ENCODE peak calls at places on chromosomes 3 and 15, in five cellular contexts. One of them, this sample, is unnamed.

GRCh38 chr3:12662593-12663310 is 1.2 kb downstream of the RAF1 start:
- DNase-seq in B cell: peak
- DNase-seq in activated B cell treated with CpG ODN at 0.5 μM for 24 hours: peak
- DNase-seq in CD8-positive, alpha-beta memory T cell: peak
- DNase-seq in stimulated activated CD4-positive, alpha-beta T cell treated with anti-CD3 and anti-CD28 coated beads, Interleukin-1b, Interleukin-23, amount 100 ng/mL, for 48 hours: peak
- DNase-seq in this sample: peak

GRCh38 chr3:42387802-42388651 is 22.4 kb downstream of the LYZL4 start:
- DNase-seq in CD8-positive, alpha-beta memory T cell: peak
- DNase-seq in activated B cell treated with CpG ODN at 0.5 μM for 24 hours: no peak
- DNase-seq in stimulated activated CD4-positive, alpha-beta T cell treated with anti-CD3 and anti-CD28 coated beads, Interleukin-1b, Interleukin-23, amount 100 ng/mL, for 48 hours: peak
- DNase-seq in B cell: no peak
- DNase-seq in this sample: peak

GRCh38 chr3:36206936-36207620 is 173.2 kb upstream of the STAC start:
- DNase-seq in activated B cell treated with CpG ODN at 0.5 μM for 24 hours: no peak
- DNase-seq in stimulated activated CD4-positive, alpha-beta T cell treated with anti-CD3 and anti-CD28 coated beads, Interleukin-1b, Interleukin-23, amount 100 ng/mL, for 48 hours: no peak
- DNase-seq in CD8-positive, alpha-beta memory T cell: no peak
- DNase-seq in B cell: no peak
- DNase-seq in this sample: no peak

GRCh38 chr3:127634653-127635052 is 5.7 kb downstream of the PODXL2 start:
- DNase-seq in activated B cell treated with CpG ODN at 0.5 μM for 24 hours: no peak
- DNase-seq in stimulated activated CD4-positive, alpha-beta T cell treated with anti-CD3 and anti-CD28 coated beads, Interleukin-1b, Interleukin-23, amount 100 ng/mL, for 48 hours: no peak
- DNase-seq in CD8-positive, alpha-beta memory T cell: no peak
- DNase-seq in B cell: no peak
- DNase-seq in this sample: no peak

GRCh38 chr3:112308151-112308911 is 14.3 kb upstream of the SLC9C1 start:
- DNase-seq in stimulated activated CD4-positive, alpha-beta T cell treated with anti-CD3 and anti-CD28 coated beads, Interleukin-1b, Interleukin-23, amount 100 ng/mL, for 48 hours: no peak
- DNase-seq in B cell: no peak
- DNase-seq in activated B cell treated with CpG ODN at 0.5 μM for 24 hours: no peak
- DNase-seq in CD8-positive, alpha-beta memory T cell: no peak
- DNase-seq in this sample: no peak

GRCh38 chr3:185715091-185715490 is 109.8 kb downstream of the IGF2BP2 start:
- DNase-seq in activated B cell treated with CpG ODN at 0.5 μM for 24 hours: no peak
- DNase-seq in CD8-positive, alpha-beta memory T cell: no peak
- DNase-seq in B cell: no peak
- DNase-seq in stimulated activated CD4-positive, alpha-beta T cell treated with anti-CD3 and anti-CD28 coated beads, Interleukin-1b, Interleukin-23, amount 100 ng/mL, for 48 hours: no peak
- DNase-seq in this sample: no peak

GRCh38 chr15:34436956-34437442 is 609 bp downstream of the GOLGA8A start:
- DNase-seq in stimulated activated CD4-positive, alpha-beta T cell treated with anti-CD3 and anti-CD28 coated beads, Interleukin-1b, Interleukin-23, amount 100 ng/mL, for 48 hours: peak
- DNase-seq in CD8-positive, alpha-beta memory T cell: peak
- DNase-seq in B cell: no peak
- DNase-seq in activated B cell treated with CpG ODN at 0.5 μM for 24 hours: peak
- DNase-seq in this sample: peak

GRCh38 chr3:42655331-42655888 is 1.9 kb downstream of the ZBTB47 start:
- DNase-seq in activated B cell treated with CpG ODN at 0.5 μM for 24 hours: no peak
- DNase-seq in CD8-positive, alpha-beta memory T cell: no peak
- DNase-seq in stimulated activated CD4-positive, alpha-beta T cell treated with anti-CD3 and anti-CD28 coated beads, Interleukin-1b, Interleukin-23, amount 100 ng/mL, for 48 hours: no peak
- DNase-seq in B cell: no peak
- DNase-seq in this sample: no peak

GRCh38 chr15:80474751-80475295 is 70.6 kb downstream of the ARNT2 start:
- DNase-seq in CD8-positive, alpha-beta memory T cell: no peak
- DNase-seq in B cell: no peak
- DNase-seq in stimulated activated CD4-positive, alpha-beta T cell treated with anti-CD3 and anti-CD28 coated beads, Interleukin-1b, Interleukin-23, amount 100 ng/mL, for 48 hours: no peak
- DNase-seq in activated B cell treated with CpG ODN at 0.5 μM for 24 hours: no peak
- DNase-seq in this sample: no peak

GRCh38 chr3:184155644-184156521 is 706 bp downstream of the DVL3 start:
- DNase-seq in activated B cell treated with CpG ODN at 0.5 μM for 24 hours: no peak
- DNase-seq in CD8-positive, alpha-beta memory T cell: peak
- DNase-seq in stimulated activated CD4-positive, alpha-beta T cell treated with anti-CD3 and anti-CD28 coated beads, Interleukin-1b, Interleukin-23, amount 100 ng/mL, for 48 hours: peak
- DNase-seq in B cell: peak
- DNase-seq in this sample: peak

GRCh38 chr3:47781326-47781684 is 388 bp downstream of the SMARCC1 start:
- DNase-seq in stimulated activated CD4-positive, alpha-beta T cell treated with anti-CD3 and anti-CD28 coated beads, Interleukin-1b, Interleukin-23, amount 100 ng/mL, for 48 hours: peak
- DNase-seq in CD8-positive, alpha-beta memory T cell: peak
- DNase-seq in B cell: peak
- DNase-seq in activated B cell treated with CpG ODN at 0.5 μM for 24 hours: peak
- DNase-seq in this sample: peak

GRCh38 chr3:133992385-133992784 is 37.3 kb downstream of the SLCO2A1 start:
- DNase-seq in stimulated activated CD4-positive, alpha-beta T cell treated with anti-CD3 and anti-CD28 coated beads, Interleukin-1b, Interleukin-23, amount 100 ng/mL, for 48 hours: no peak
- DNase-seq in CD8-positive, alpha-beta memory T cell: no peak
- DNase-seq in B cell: no peak
- DNase-seq in activated B cell treated with CpG ODN at 0.5 μM for 24 hours: no peak
- DNase-seq in this sample: no peak

GRCh38 chr3:69739204-69740102 is at the start of gene MITF:
- DNase-seq in activated B cell treated with CpG ODN at 0.5 μM for 24 hours: no peak
- DNase-seq in B cell: no peak
- DNase-seq in CD8-positive, alpha-beta memory T cell: no peak
- DNase-seq in stimulated activated CD4-positive, alpha-beta T cell treated with anti-CD3 and anti-CD28 coated beads, Interleukin-1b, Interleukin-23, amount 100 ng/mL, for 48 hours: peak
- DNase-seq in this sample: peak

GRCh38 chr15:65773386-65774111 is 18.5 kb downstream of the DENND4A start:
- DNase-seq in B cell: no peak
- DNase-seq in CD8-positive, alpha-beta memory T cell: no peak
- DNase-seq in activated B cell treated with CpG ODN at 0.5 μM for 24 hours: no peak
- DNase-seq in stimulated activated CD4-positive, alpha-beta T cell treated with anti-CD3 and anti-CD28 coated beads, Interleukin-1b, Interleukin-23, amount 100 ng/mL, for 48 hours: no peak
- DNase-seq in this sample: no peak

GRCh38 chr3:132553811-132554210 is 43.3 kb upstream of the ACKR4 start:
- DNase-seq in stimulated activated CD4-positive, alpha-beta T cell treated with anti-CD3 and anti-CD28 coated beads, Interleukin-1b, Interleukin-23, amount 100 ng/mL, for 48 hours: no peak
- DNase-seq in B cell: no peak
- DNase-seq in activated B cell treated with CpG ODN at 0.5 μM for 24 hours: no peak
- DNase-seq in CD8-positive, alpha-beta memory T cell: no peak
- DNase-seq in this sample: no peak

GRCh38 chr3:3178498-3179328 is 778 bp downstream of the CRBN start:
- DNase-seq in stimulated activated CD4-positive, alpha-beta T cell treated with anti-CD3 and anti-CD28 coated beads, Interleukin-1b, Interleukin-23, amount 100 ng/mL, for 48 hours: no peak
- DNase-seq in CD8-positive, alpha-beta memory T cell: no peak
- DNase-seq in B cell: no peak
- DNase-seq in activated B cell treated with CpG ODN at 0.5 μM for 24 hours: no peak
- DNase-seq in this sample: no peak

GRCh38 chr15:84833447-84833846 is 16.3 kb downstream of the ALPK3 start:
- DNase-seq in stimulated activated CD4-positive, alpha-beta T cell treated with anti-CD3 and anti-CD28 coated beads, Interleukin-1b, Interleukin-23, amount 100 ng/mL, for 48 hours: no peak
- DNase-seq in CD8-positive, alpha-beta memory T cell: no peak
- DNase-seq in activated B cell treated with CpG ODN at 0.5 μM for 24 hours: no peak
- DNase-seq in B cell: no peak
- DNase-seq in this sample: no peak

GRCh38 chr3:65677486-65677885 is 361.2 kb downstream of the MAGI1 start:
- DNase-seq in CD8-positive, alpha-beta memory T cell: no peak
- DNase-seq in B cell: no peak
- DNase-seq in stimulated activated CD4-positive, alpha-beta T cell treated with anti-CD3 and anti-CD28 coated beads, Interleukin-1b, Interleukin-23, amount 100 ng/mL, for 48 hours: no peak
- DNase-seq in activated B cell treated with CpG ODN at 0.5 μM for 24 hours: no peak
- DNase-seq in this sample: no peak

GRCh38 chr3:178443634-178444033 is 92.6 kb upstream of the KCNMB2 start:
- DNase-seq in CD8-positive, alpha-beta memory T cell: no peak
- DNase-seq in stimulated activated CD4-positive, alpha-beta T cell treated with anti-CD3 and anti-CD28 coated beads, Interleukin-1b, Interleukin-23, amount 100 ng/mL, for 48 hours: no peak
- DNase-seq in B cell: no peak
- DNase-seq in activated B cell treated with CpG ODN at 0.5 μM for 24 hours: no peak
- DNase-seq in this sample: no peak

GRCh38 chr3:90091557-90091956 is 984.1 kb downstream of the EPHA3 start:
- DNase-seq in CD8-positive, alpha-beta memory T cell: no peak
- DNase-seq in activated B cell treated with CpG ODN at 0.5 μM for 24 hours: no peak
- DNase-seq in stimulated activated CD4-positive, alpha-beta T cell treated with anti-CD3 and anti-CD28 coated beads, Interleukin-1b, Interleukin-23, amount 100 ng/mL, for 48 hours: no peak
- DNase-seq in B cell: no peak
- DNase-seq in this sample: no peak

GRCh38 chr3:175399156-175399840 is 540.2 kb downstream of the NAALADL2 start:
- DNase-seq in CD8-positive, alpha-beta memory T cell: no peak
- DNase-seq in stimulated activated CD4-positive, alpha-beta T cell treated with anti-CD3 and anti-CD28 coated beads, Interleukin-1b, Interleukin-23, amount 100 ng/mL, for 48 hours: no peak
- DNase-seq in B cell: no peak
- DNase-seq in activated B cell treated with CpG ODN at 0.5 μM for 24 hours: no peak
- DNase-seq in this sample: no peak

GRCh38 chr3:128650096-128651050 is at the start of gene RPN1:
- DNase-seq in CD8-positive, alpha-beta memory T cell: peak
- DNase-seq in B cell: peak
- DNase-seq in stimulated activated CD4-positive, alpha-beta T cell treated with anti-CD3 and anti-CD28 coated beads, Interleukin-1b, Interleukin-23, amount 100 ng/mL, for 48 hours: peak
- DNase-seq in activated B cell treated with CpG ODN at 0.5 μM for 24 hours: peak
- DNase-seq in this sample: peak

GRCh38 chr3:80010021-80010420 is 242.2 kb upstream of the ROBO1 start:
- DNase-seq in B cell: no peak
- DNase-seq in CD8-positive, alpha-beta memory T cell: no peak
- DNase-seq in activated B cell treated with CpG ODN at 0.5 μM for 24 hours: no peak
- DNase-seq in stimulated activated CD4-positive, alpha-beta T cell treated with anti-CD3 and anti-CD28 coated beads, Interleukin-1b, Interleukin-23, amount 100 ng/mL, for 48 hours: no peak
- DNase-seq in this sample: no peak

GRCh38 chr3:32620911-32621310 is 50.3 kb upstream of the DYNC1LI1 start:
- DNase-seq in B cell: no peak
- DNase-seq in CD8-positive, alpha-beta memory T cell: no peak
- DNase-seq in activated B cell treated with CpG ODN at 0.5 μM for 24 hours: no peak
- DNase-seq in stimulated activated CD4-positive, alpha-beta T cell treated with anti-CD3 and anti-CD28 coated beads, Interleukin-1b, Interleukin-23, amount 100 ng/mL, for 48 hours: no peak
- DNase-seq in this sample: no peak

GRCh38 chr15:66072616-66073361 is 180.8 kb downstream of the MEGF11 start:
- DNase-seq in activated B cell treated with CpG ODN at 0.5 μM for 24 hours: no peak
- DNase-seq in B cell: no peak
- DNase-seq in stimulated activated CD4-positive, alpha-beta T cell treated with anti-CD3 and anti-CD28 coated beads, Interleukin-1b, Interleukin-23, amount 100 ng/mL, for 48 hours: no peak
- DNase-seq in CD8-positive, alpha-beta memory T cell: no peak
- DNase-seq in this sample: no peak

GRCh38 chr15:74222705-74223104 is 13.4 kb upstream of the CCDC33 start:
- DNase-seq in CD8-positive, alpha-beta memory T cell: no peak
- DNase-seq in stimulated activated CD4-positive, alpha-beta T cell treated with anti-CD3 and anti-CD28 coated beads, Interleukin-1b, Interleukin-23, amount 100 ng/mL, for 48 hours: no peak
- DNase-seq in B cell: no peak
- DNase-seq in activated B cell treated with CpG ODN at 0.5 μM for 24 hours: no peak
- DNase-seq in this sample: no peak

GRCh38 chr3:30894521-30895289 is at the start of gene GADL1:
- DNase-seq in CD8-positive, alpha-beta memory T cell: no peak
- DNase-seq in activated B cell treated with CpG ODN at 0.5 μM for 24 hours: no peak
- DNase-seq in B cell: no peak
- DNase-seq in stimulated activated CD4-positive, alpha-beta T cell treated with anti-CD3 and anti-CD28 coated beads, Interleukin-1b, Interleukin-23, amount 100 ng/mL, for 48 hours: peak
- DNase-seq in this sample: peak

GRCh38 chr3:5707794-5708193 is 520.3 kb downstream of the EDEM1 start:
- DNase-seq in B cell: no peak
- DNase-seq in stimulated activated CD4-positive, alpha-beta T cell treated with anti-CD3 and anti-CD28 coated beads, Interleukin-1b, Interleukin-23, amount 100 ng/mL, for 48 hours: no peak
- DNase-seq in activated B cell treated with CpG ODN at 0.5 μM for 24 hours: no peak
- DNase-seq in CD8-positive, alpha-beta memory T cell: no peak
- DNase-seq in this sample: no peak

GRCh38 chr3:28853830-28854229 is 427.0 kb upstream of the RBMS3 start:
- DNase-seq in CD8-positive, alpha-beta memory T cell: no peak
- DNase-seq in stimulated activated CD4-positive, alpha-beta T cell treated with anti-CD3 and anti-CD28 coated beads, Interleukin-1b, Interleukin-23, amount 100 ng/mL, for 48 hours: no peak
- DNase-seq in activated B cell treated with CpG ODN at 0.5 μM for 24 hours: no peak
- DNase-seq in B cell: no peak
- DNase-seq in this sample: no peak